ENCODE peak calls at places on chromosomes 13 and 19, in seven cellular contexts. P, T, B, C, N, I and K are unnamed samples.

GRCh38 chr19:36139473-36140288 is at the start of gene CAPNS1:
- DNase-seq in P (peak; percentile 94), T (peak; percentile 99), B (peak; percentile 99), C (peak; percentile 92), N (peak; percentile 89), I (peak; percentile 85), K (peak; percentile 80)

GRCh38 chr13:106151056-106151699 is 384.3 kb downstream of the EFNB2 start:
- DNase-seq in P (peak; percentile 87), T (no peak), B (no peak), C (no peak), N (no peak), I (no peak), K (no peak)

GRCh38 chr19:38383184-38383583 is 4.7 kb downstream of the GGN start:
- DNase-seq in P (no peak), T (no peak), B (no peak), C (no peak), N (no peak), I (no peak), K (no peak)

GRCh38 chr19:46226438-46226973 is 3.0 kb upstream of the IGFL1 start:
- DNase-seq in P (no peak), T (no peak), B (no peak), C (no peak), N (no peak), I (no peak), K (no peak)

GRCh38 chr13:63403726-63404125 is 1988.1 kb upstream of the PCDH20 start:
- DNase-seq in P (no peak), T (no peak), B (no peak), C (no peak), N (no peak), I (no peak), K (no peak)

GRCh38 chr19:2416321-2417097 is 10.9 kb downstream of the TIMM13 start:
- DNase-seq in P (no peak), T (no peak), B (no peak), C (no peak), N (no peak), I (no peak), K (no peak)

GRCh38 chr19:38011426-38011825 is 104.4 kb downstream of the SIPA1L3 start:
- DNase-seq in P (no peak), T (no peak), B (no peak), C (no peak), N (no peak), I (no peak), K (no peak)

GRCh38 chr13:79775830-79776229 is 294.9 kb downstream of the NDFIP2 start:
- DNase-seq in P (no peak), T (no peak), B (no peak), C (peak; percentile 4), N (no peak), I (no peak), K (peak; percentile 7)

GRCh38 chr19:14056741-14057356 is 5.0 kb downstream of the PALM3 start:
- DNase-seq in P (no peak), T (no peak), B (no peak), C (no peak), N (no peak), I (no peak), K (no peak)

GRCh38 chr13:112574476-112575294 is 13.3 kb downstream of the TUBGCP3 start:
- DNase-seq in P (no peak), T (no peak), B (no peak), C (no peak), N (no peak), I (no peak), K (no peak)

GRCh38 chr19:13027031-13027430 is 31.8 kb downstream of the NFIX start:
- DNase-seq in P (no peak), T (no peak), B (no peak), C (no peak), N (no peak), I (no peak), K (no peak)

GRCh38 chr19:35901854-35902661 is at the start of gene HCST:
- DNase-seq in P (no peak), T (no peak), B (no peak), C (no peak), N (no peak), I (no peak), K (peak; percentile 71)

GRCh38 chr13:113049521-113049941 is 56.1 kb upstream of the F7 start:
- DNase-seq in P (peak; percentile 40), T (no peak), B (no peak), C (no peak), N (no peak), I (no peak), K (no peak)

GRCh38 chr13:26518433-26519084 is 38.9 kb upstream of the WASF3 start:
- DNase-seq in P (no peak), T (no peak), B (no peak), C (no peak), N (no peak), I (no peak), K (no peak)

GRCh38 chr19:48565090-48565489 is 13.1 kb downstream of the SULT2B1 start:
- DNase-seq in P (no peak), T (no peak), B (no peak), C (no peak), N (no peak), I (no peak), K (no peak)

GRCh38 chr13:73967397-73968165 is 166.6 kb downstream of the KLF12 start:
- DNase-seq in P (no peak), T (no peak), B (no peak), C (no peak), N (no peak), I (no peak), K (no peak)

GRCh38 chr19:49155005-49155826 is at the start of gene HRC:
- DNase-seq in P (no peak), T (no peak), B (no peak), C (no peak), N (no peak), I (no peak), K (no peak)

GRCh38 chr19:54335164-54335563 is 3.8 kb downstream of the LILRA4 start:
- DNase-seq in P (no peak), T (no peak), B (no peak), C (no peak), N (no peak), I (no peak), K (peak; percentile 18)

GRCh38 chr19:39558623-39559117 is 18.7 kb upstream of the EID2 start:
- DNase-seq in P (no peak), T (no peak), B (no peak), C (no peak), N (no peak), I (no peak), K (no peak)

GRCh38 chr19:8224394-8225145 is 15.4 kb downstream of the CERS4 start:
- DNase-seq in P (no peak), T (no peak), B (no peak), C (no peak), N (no peak), I (no peak), K (no peak)

GRCh38 chr13:27006519-27007161 is 165.0 kb downstream of the USP12 start:
- DNase-seq in P (no peak), T (no peak), B (peak; percentile 37), C (peak; percentile 49), N (no peak), I (no peak), K (no peak)

GRCh38 chr13:110400786-110401533 is 93.9 kb downstream of the COL4A2 start:
- DNase-seq in P (no peak), T (no peak), B (no peak), C (no peak), N (no peak), I (no peak), K (no peak)

GRCh38 chr19:3163230-3163886 is 15.2 kb upstream of the S1PR4 start:
- DNase-seq in P (no peak), T (peak; percentile 81), B (peak; percentile 89), C (peak; percentile 18), N (peak; percentile 66), I (no peak), K (no peak)

GRCh38 chr13:75760182-75760981 is 124.3 kb downstream of the LMO7 start:
- DNase-seq in P (no peak), T (no peak), B (peak; percentile 36), C (no peak), N (no peak), I (no peak), K (no peak)

GRCh38 chr13:98478134-98479129 is 98.5 kb downstream of the STK24 start:
- DNase-seq in P (no peak), T (no peak), B (no peak), C (no peak), N (peak; percentile 12), I (no peak), K (no peak)

GRCh38 chr13:113451951-113452421 is 1.3 kb downstream of the ADPRHL1 start:
- DNase-seq in P (peak; percentile 58), T (no peak), B (no peak), C (no peak), N (no peak), I (no peak), K (no peak)

GRCh38 chr13:86882835-86883234 is 788.3 kb upstream of the SLITRK5 start:
- DNase-seq in P (no peak), T (no peak), B (no peak), C (no peak), N (no peak), I (no peak), K (no peak)

GRCh38 chr13:114235697-114236096 is 1.0 kb downstream of the CDC16 start:
- DNase-seq in P (no peak), T (peak; percentile 39), B (no peak), C (no peak), N (no peak), I (no peak), K (no peak)

GRCh38 chr13:105672911-105673310 is 862.6 kb downstream of the EFNB2 start:
- DNase-seq in P (no peak), T (no peak), B (no peak), C (no peak), N (no peak), I (no peak), K (no peak)

GRCh38 chr19:58543826-58544590 is at the start of gene TRIM28:
- DNase-seq in P (peak; percentile 96), T (peak; percentile 100), B (peak; percentile 98), C (no peak), N (peak; percentile 100), I (peak; percentile 95), K (no peak)

GRCh38 chr19:43640424-43640757 is 741 bp upstream of the CADM4 start:
- DNase-seq in P (no peak), T (no peak), B (no peak), C (no peak), N (no peak), I (no peak), K (no peak)

GRCh38 chr19:13085673-13086072 is 17.0 kb downstream of the LYL1 start:
- DNase-seq in P (no peak), T (no peak), B (no peak), C (no peak), N (no peak), I (no peak), K (no peak)

GRCh38 chr13:32314271-32314967 is 744 bp downstream of the ZAR1L start:
- DNase-seq in P (no peak), T (peak; percentile 50), B (no peak), C (no peak), N (no peak), I (no peak), K (peak; percentile 97)

GRCh38 chr13:35630551-35631275 is 154.2 kb upstream of the MAB21L1 start:
- DNase-seq in P (no peak), T (peak; percentile 55), B (peak; percentile 8), C (no peak), N (no peak), I (no peak), K (peak; percentile 13)